ENCODE peak calls at places on chromosomes 11 and 22, in nine cellular contexts. Q is stimulated activated CD4-positive, alpha-beta T cell treated with anti-CD3 and anti-CD28 coated beads, Interleukin-4, amount 100 ng/mL, for 48 hours; S is sciatic nerve; T is iris pigment epithelial cell; P is left ventricle myocardium inferior; Z is nephron progenitor cell; E is activated T-cell treated with anti-CD3 and anti-CD28 coated beads, Interleukin-2, amount 50 U/mL, for 1 hour; I is ecto neural progenitor cell; B is lung. C is an unnamed sample.

GRCh38 chr11:75593337-75593915 is 31.4 kb downstream of the SERPINH1 start:
- DNase-seq in E (no peak), B (no peak), Q (no peak), S (no peak), I (no peak), T (no peak), Z (no peak), P (no peak), C (no peak)

GRCh38 chr11:2367266-2368160 is 9.6 kb upstream of the CD81 start:
- DNase-seq in T (no peak), S (peak), I (no peak), Q (no peak), E (no peak), B (no peak), Z (no peak), P (no peak), C (no peak)

GRCh38 chr22:32528984-32529982 is 54.7 kb downstream of the FBXO7 start:
- DNase-seq in Q (peak), S (peak), B (peak), T (peak), I (peak), Z (peak), E (peak), P (peak), C (peak)

GRCh38 chr11:47918882-47919495 is 61.4 kb upstream of the PTPRJ start:
- DNase-seq in I (no peak), Z (no peak), S (no peak), P (no peak), T (peak), Q (no peak), B (no peak), E (no peak), C (no peak)

GRCh38 chr11:12871788-12872321 is 137.3 kb upstream of the RASSF10 start:
- DNase-seq in B (no peak), E (no peak), I (no peak), T (peak), Z (no peak), Q (no peak), P (no peak), S (no peak), C (no peak)

GRCh38 chr11:8084352-8084751 is 3.3 kb downstream of the TUB start:
- DNase-seq in E (no peak), Q (no peak), I (no peak), B (no peak), S (no peak), P (no peak), Z (no peak), T (no peak), C (peak)

GRCh38 chr22:22789233-22789921 is 98.2 kb upstream of the IGLL5 start:
- DNase-seq in T (no peak), Q (no peak), B (no peak), I (no peak), S (no peak), P (no peak), Z (no peak), E (no peak), C (no peak)

GRCh38 chr22:49324527-49325491 is 502.9 kb downstream of the BRD1 start:
- DNase-seq in E (no peak), Q (no peak), P (no peak), Z (no peak), B (no peak), I (no peak), S (peak), T (no peak), C (no peak)

GRCh38 chr11:122808494-122808893 is 29.8 kb upstream of the CRTAM start:
- DNase-seq in T (peak), Q (peak), I (no peak), E (no peak), B (no peak), Z (no peak), S (no peak), P (peak), C (no peak)

GRCh38 chr11:60890696-60891095 is 15.7 kb downstream of the PRPF19 start:
- DNase-seq in Z (no peak), S (no peak), T (no peak), E (no peak), I (no peak), B (no peak), Q (no peak), P (no peak), C (no peak)

GRCh38 chr11:100080401-100080800 is 606.7 kb upstream of the ARHGAP42 start:
- DNase-seq in P (no peak), Z (no peak), Q (no peak), I (no peak), S (no peak), B (no peak), E (no peak), T (no peak), C (no peak)

GRCh38 chr22:20953668-20954500 is 13.2 kb upstream of the AIFM3 start:
- DNase-seq in Q (no peak), S (no peak), I (no peak), E (no peak), Z (no peak), T (peak), P (no peak), B (no peak), C (peak)

GRCh38 chr11:63510360-63511130 is 4.7 kb downstream of the LGALS12 start:
- DNase-seq in Z (no peak), E (no peak), S (no peak), Q (no peak), I (no peak), T (peak), P (peak), B (no peak), C (no peak)

GRCh38 chr11:68099474-68100405 is 21.4 kb downstream of the CHKA start:
- DNase-seq in Z (no peak), T (peak), Q (no peak), S (no peak), P (no peak), E (peak), B (peak), I (no peak), C (peak)

GRCh38 chr22:43476341-43476740 is 64.5 kb downstream of the MPPED1 start:
- DNase-seq in Q (no peak), T (no peak), S (no peak), P (no peak), Z (no peak), I (no peak), B (no peak), E (no peak), C (no peak)

GRCh38 chr22:37609240-37610152 is 862 bp downstream of the GGA1 start:
- DNase-seq in S (no peak), I (no peak), P (no peak), T (peak), B (no peak), Z (peak), Q (no peak), E (no peak), C (no peak)

GRCh38 chr11:108819957-108820356 is 155.1 kb downstream of the DDX10 start:
- DNase-seq in I (no peak), Q (no peak), E (no peak), B (no peak), Z (no peak), S (no peak), T (no peak), P (no peak), C (no peak)

GRCh38 chr11:7160814-7161489 is 72.2 kb downstream of the RBMXL2 start:
- DNase-seq in P (no peak), E (no peak), Z (no peak), Q (no peak), S (no peak), I (no peak), B (no peak), T (no peak), C (no peak)

GRCh38 chr11:60899021-60899936 is 7.1 kb downstream of the PRPF19 start:
- DNase-seq in T (peak), E (no peak), S (no peak), B (no peak), P (no peak), Q (no peak), I (no peak), Z (peak), C (no peak)

GRCh38 chr22:38170469-38170868 is 11.2 kb downstream of the PLA2G6 start:
- DNase-seq in I (no peak), T (no peak), Z (no peak), E (no peak), Q (no peak), B (no peak), P (no peak), S (no peak), C (no peak)

GRCh38 chr11:6418958-6419611 is at the start of gene APBB1:
- DNase-seq in I (peak), Q (peak), E (peak), S (peak), P (peak), T (peak), Z (peak), B (peak), C (peak)

GRCh38 chr22:39478461-39478860 is 21.6 kb downstream of the MGAT3 start:
- DNase-seq in B (no peak), S (no peak), Z (peak), Q (no peak), E (no peak), I (no peak), T (no peak), P (no peak), C (peak)

GRCh38 chr11:74123008-74123448 is 47.8 kb downstream of the C2CD3 start:
- DNase-seq in S (no peak), E (no peak), Z (no peak), T (no peak), P (no peak), Q (no peak), I (no peak), B (no peak), C (no peak)

GRCh38 chr11:14764213-14764898 is 120.8 kb downstream of the PDE3B start:
- DNase-seq in T (no peak), B (no peak), P (no peak), I (no peak), Z (no peak), E (no peak), Q (peak), S (no peak), C (no peak)

GRCh38 chr22:33897621-33897910 is 22.7 kb downstream of the LARGE1 start:
- DNase-seq in T (no peak), Q (no peak), Z (no peak), I (no peak), S (no peak), E (no peak), P (no peak), B (no peak), C (no peak)

C was measured in pancreas.